ENCODE peak calls at places on chromosomes 4 and X, in nine cellular contexts. W, T, Z, V, N, L, A, E and P are unnamed samples.
A peak's percentile ranks its signal among the peaks of the same experiment; 100 is the strongest.

GRCh38 chr4:41822326-41822725 is 73.8 kb upstream of the PHOX2B start:
- DNase-seq in W (no peak), T (no peak), Z (no peak), V (no peak), N (no peak), L (no peak), A (no peak), E (no peak), P (no peak)

GRCh38 chr4:26762650-26763049 is 98.0 kb upstream of the STIM2 start:
- DNase-seq in W (no peak), T (no peak), Z (no peak), V (no peak), N (no peak), L (peak; percentile 28), A (peak; percentile 12), E (no peak), P (no peak)

GRCh38 chr4:155705664-155706063 is 39.0 kb downstream of the GUCY1A1 start:
- DNase-seq in W (no peak), T (no peak), Z (no peak), V (no peak), N (no peak), L (peak; percentile 70), A (peak; percentile 20), E (peak; percentile 77), P (no peak)

GRCh38 chr4:8427761-8428287 is 12.7 kb downstream of the ACOX3 start:
- DNase-seq in W (no peak), T (no peak), Z (no peak), V (no peak), N (peak; percentile 54), L (peak; percentile 57), A (no peak), E (peak; percentile 43), P (no peak)

GRCh38 chr4:168584321-168584771 is 87.5 kb downstream of the PALLD start:
- DNase-seq in W (peak; percentile 29), T (no peak), Z (no peak), V (no peak), N (no peak), L (no peak), A (no peak), E (peak; percentile 58), P (no peak)

GRCh38 chrX:22093550-22093949 is 61.4 kb downstream of the PHEX start:
- DNase-seq in W (no peak), T (no peak), Z (no peak), V (no peak), N (no peak), L (no peak), A (no peak), E (no peak), P (no peak)

GRCh38 chrX:134558133-134558532 is 98.2 kb downstream of the HPRT1 start:
- DNase-seq in W (no peak), T (no peak), Z (no peak), V (no peak), N (no peak), L (no peak), A (no peak), E (no peak), P (no peak)

GRCh38 chr4:48639816-48640215 is 140.3 kb downstream of the FRYL start:
- DNase-seq in W (no peak), T (no peak), Z (no peak), V (no peak), N (no peak), L (no peak), A (no peak), E (no peak), P (no peak)

GRCh38 chr4:3656441-3657376 is 109.5 kb upstream of the ADRA2C start:
- DNase-seq in W (no peak), T (no peak), Z (no peak), V (peak; percentile 40), N (no peak), L (no peak), A (no peak), E (no peak), P (no peak)

GRCh38 chrX:48945517-48946348 is 11.7 kb downstream of the OTUD5 start:
- DNase-seq in W (no peak), T (peak; percentile 54), Z (peak; percentile 63), V (no peak), N (peak; percentile 48), L (peak; percentile 59), A (no peak), E (peak; percentile 37), P (peak; percentile 46)

GRCh38 chrX:26262121-26262523 is 46.2 kb downstream of the MAGEB5 start:
- DNase-seq in W (no peak), T (no peak), Z (no peak), V (no peak), N (no peak), L (peak; percentile 70), A (peak; percentile 4), E (peak; percentile 48), P (no peak)

GRCh38 chr4:185783574-185783973 is 28.4 kb downstream of the SORBS2 start:
- DNase-seq in W (no peak), T (no peak), Z (no peak), V (no peak), N (no peak), L (no peak), A (no peak), E (no peak), P (no peak)

DNA sequence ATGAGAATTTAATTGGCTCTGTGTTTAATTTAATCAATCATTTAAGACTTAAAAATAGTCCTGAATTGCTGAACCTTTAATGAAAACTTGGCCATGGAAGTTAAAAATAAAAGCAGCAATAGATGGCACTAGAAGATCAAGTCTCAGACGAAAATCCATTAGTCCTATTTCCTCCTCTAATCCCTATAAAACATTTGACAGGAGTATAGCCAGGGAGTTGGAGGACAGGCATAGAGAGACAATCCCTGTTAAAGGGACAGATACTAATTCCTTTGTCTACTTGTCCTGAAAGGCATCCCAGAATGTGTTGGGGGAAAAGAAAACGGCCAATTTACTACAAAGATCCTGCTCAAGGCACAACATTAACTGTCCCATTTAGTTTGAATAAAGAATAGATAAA is 276.3 kb upstream of the TACR3 start:
- DNase-seq in W (no peak), T (no peak), Z (no peak), V (no peak), N (no peak), L (peak; percentile 4), A (peak; percentile 5), E (no peak), P (no peak)
- TF ChIP-seq CTCF in W (no peak), T (no peak), Z (no peak), V (no peak), N (no peak), L (no peak), A (no peak), E (no peak), P (no peak)

GRCh38 chrX:140123446-140123845 is 158.1 kb upstream of the CXorf66 start:
- DNase-seq in W (no peak), T (no peak), Z (peak; percentile 52), V (no peak), N (no peak), L (peak; percentile 15), A (peak; percentile 2), E (no peak), P (no peak)
- TF ChIP-seq CTCF in W (no peak), T (no peak), Z (peak; percentile 81), V (no peak), N (no peak), L (peak; percentile 30), A (peak; percentile 60), E (peak; percentile 66), P (peak; percentile 34)

GRCh38 chr4:122305853-122306252 is 73.0 kb upstream of the ADAD1 start:
- DNase-seq in W (no peak), T (no peak), Z (no peak), V (no peak), N (no peak), L (no peak), A (no peak), E (no peak), P (no peak)

DNA sequence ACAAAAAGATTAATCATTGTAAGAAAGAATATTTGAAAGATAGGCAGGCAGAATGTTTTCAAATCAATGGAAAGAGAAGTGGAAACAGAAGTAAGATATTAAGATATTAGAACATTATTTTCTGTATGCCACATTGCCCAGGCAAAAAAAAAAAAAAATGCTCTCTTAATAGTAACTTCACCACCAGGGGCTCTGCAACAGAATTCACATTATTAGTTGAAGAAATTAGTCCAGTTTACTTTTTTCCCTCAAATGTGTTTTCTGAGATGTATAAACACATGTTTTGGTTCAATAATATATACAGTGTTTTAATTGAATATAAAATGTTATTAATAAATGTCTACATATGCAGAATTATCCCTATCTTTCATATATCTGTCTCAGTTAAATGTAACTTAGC is 78.0 kb upstream of the ADAD1 start:
- DNase-seq in W (no peak), T (no peak), Z (no peak), V (no peak), N (no peak), L (no peak), A (no peak), E (no peak), P (no peak)
- TF ChIP-seq CTCF in W (peak; percentile 26), T (no peak), Z (peak; percentile 45), V (no peak), N (no peak), L (peak; percentile 28), A (no peak), E (peak; percentile 43), P (no peak)

GRCh38 chr4:99117876-99118693 is 26.0 kb downstream of the ADH4 start:
- DNase-seq in W (no peak), T (no peak), Z (no peak), V (no peak), N (peak; percentile 33), L (peak; percentile 48), A (peak; percentile 5), E (no peak), P (no peak)
- TF ChIP-seq CTCF in W (peak; percentile 19), T (peak; percentile 43), Z (peak; percentile 49), V (no peak), N (no peak), L (peak; percentile 40), A (no peak), E (no peak), P (peak; percentile 46)